ENCODE peak calls at places on chromosome X, in seven cellular contexts. T, Q, B, W, D, M and Z are unnamed samples.
A peak's percentile ranks its signal among the peaks of the same experiment; 100 is the strongest.

GRCh38 chrX:17552251-17552650 is 177.3 kb downstream of the NHS start:
- DNase-seq in T (no peak), Q (no peak), M (no peak), W (no peak), D (no peak), B (no peak), Z (no peak)

GRCh38 chrX:115367956-115368355 is 78.4 kb downstream of the LUZP4 start:
- DNase-seq in M (no peak), B (no peak), T (no peak), Q (no peak), W (no peak), D (no peak), Z (no peak)

GRCh38 chrX:41445171-41445570 is 2.0 kb upstream of the NYX start:
- DNase-seq in D (no peak), M (no peak), T (no peak), Q (no peak), W (no peak), B (no peak), Z (no peak)

GRCh38 chrX:68415289-68415688 is 18.0 kb downstream of the OPHN1 start:
- DNase-seq in Q (no peak), T (no peak), W (no peak), M (no peak), B (no peak), D (no peak), Z (no peak)

GRCh38 chrX:69504626-69505612 is 793 bp downstream of the NALF2 start:
- DNase-seq in M (no peak), B (no peak), Q (no peak), W (no peak), T (no peak), D (no peak), Z (peak; percentile 62)

GRCh38 chrX:44020693-44021092 is 47.5 kb upstream of the NDP start:
- DNase-seq in Q (no peak), D (no peak), T (no peak), M (no peak), W (no peak), B (no peak), Z (no peak)

GRCh38 chrX:9071031-9071650 is 37.2 kb upstream of the FAM9B start:
- DNase-seq in W (no peak), Q (no peak), B (no peak), M (no peak), T (no peak), D (no peak), Z (no peak)

GRCh38 chrX:130848763-130849162 is 54.2 kb downstream of the ENOX2 start:
- DNase-seq in T (no peak), Q (no peak), W (no peak), B (no peak), D (no peak), M (no peak), Z (no peak)

GRCh38 chrX:46712733-46713132 is 46.2 kb downstream of the SLC9A7 start:
- DNase-seq in M (no peak), D (no peak), B (no peak), W (no peak), T (no peak), Q (no peak), Z (no peak)

GRCh38 chrX:102784550-102784949 is 64.0 kb downstream of the GPRASP3 start:
- DNase-seq in Q (no peak), T (no peak), M (no peak), D (no peak), W (no peak), B (no peak), Z (no peak)

GRCh38 chrX:130869239-130869638 is 33.8 kb downstream of the ENOX2 start:
- DNase-seq in T (no peak), W (no peak), D (no peak), M (no peak), Q (no peak), B (no peak), Z (no peak)

GRCh38 chrX:132119821-132120220 is 8.0 kb downstream of the FRMD7 start:
- DNase-seq in D (no peak), W (no peak), Q (no peak), T (no peak), M (no peak), B (no peak), Z (no peak)
- TF ChIP-seq TAF1 in D (no peak), W (no peak), Q (no peak), T (no peak), M (no peak), B (no peak), Z (no peak)

DNA sequence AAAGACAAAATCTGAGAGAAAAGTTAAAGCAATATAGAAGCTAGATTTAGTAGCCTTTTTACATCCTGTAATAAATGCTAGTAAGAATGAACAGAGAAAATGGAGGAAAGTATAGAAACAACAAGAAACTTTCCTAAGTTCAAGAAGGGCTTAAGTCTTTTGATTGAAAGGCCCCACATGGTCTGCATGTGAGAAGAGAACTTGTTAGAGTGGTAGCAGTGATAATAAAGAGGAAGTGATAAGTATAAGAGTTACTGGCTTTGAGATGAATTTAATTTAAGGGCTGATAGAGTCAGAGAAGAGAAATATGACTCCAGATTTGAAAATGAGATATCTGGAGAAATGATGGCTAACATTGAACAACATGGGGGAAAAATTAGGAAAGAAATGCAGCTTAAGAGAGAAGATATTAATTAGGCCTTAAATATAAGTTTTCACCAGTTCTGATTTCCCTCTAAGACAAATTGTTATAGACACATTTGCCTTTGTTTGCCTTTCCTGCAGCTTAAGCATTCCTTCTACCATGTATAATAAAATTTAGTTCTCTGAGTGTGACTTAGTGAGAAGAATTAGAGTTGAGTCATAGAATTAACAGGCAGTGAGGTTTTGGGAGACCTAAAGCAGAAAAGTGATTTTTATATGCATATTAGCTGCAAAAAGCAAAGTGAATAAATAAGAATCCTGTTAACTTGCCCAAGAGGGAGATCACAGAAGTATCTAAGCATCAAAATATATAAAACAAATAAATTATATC is 18.4 kb downstream of the ZFX start:
- DNase-seq in Q (no peak), W (no peak), T (no peak), M (no peak), D (no peak), B (no peak), Z (no peak)
- TF ChIP-seq TAF1 in Q (no peak), W (no peak), T (no peak), M (no peak), D (no peak), B (no peak), Z (no peak)

GRCh38 chrX:39212456-39212855 is 411.2 kb downstream of the MID1IP1 start:
- DNase-seq in D (no peak), T (no peak), B (no peak), W (no peak), Q (no peak), M (no peak), Z (no peak)
- TF ChIP-seq TAF1 in D (no peak), T (no peak), B (no peak), W (no peak), Q (no peak), M (no peak), Z (no peak)

DNA sequence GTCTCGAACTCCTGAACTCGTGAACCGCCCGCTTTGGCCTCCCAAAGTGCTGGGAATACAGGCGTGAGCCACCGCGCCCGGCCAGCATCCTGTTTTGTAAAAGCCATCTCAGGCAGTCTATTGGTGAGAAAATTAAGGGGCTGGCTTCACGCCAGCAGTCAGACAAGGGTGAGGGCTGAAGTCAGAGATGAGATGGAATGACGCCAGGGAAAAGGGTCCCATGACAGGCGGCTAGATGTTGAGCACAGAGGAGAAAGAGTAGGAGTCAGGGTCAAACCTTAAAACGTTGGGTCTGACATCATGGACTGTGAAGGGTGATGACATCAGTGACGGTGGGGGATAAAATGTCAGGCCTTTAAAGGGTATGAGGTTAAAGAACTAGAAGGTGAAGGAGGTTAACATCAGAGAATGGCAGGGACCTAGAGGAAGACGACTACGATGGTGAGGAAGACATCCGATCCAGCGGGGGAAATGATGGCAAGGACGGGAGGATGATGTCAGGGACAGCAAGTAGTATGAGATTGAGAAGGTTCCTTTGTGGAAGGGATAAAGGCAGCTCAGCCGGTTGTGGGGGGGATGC is 504 bp upstream of the RBM3 start:
- DNase-seq in B (no peak), D (no peak), Q (no peak), W (no peak), M (peak; percentile 63), T (no peak), Z (peak; percentile 40)
- TF ChIP-seq TAF1 in B (no peak), D (no peak), Q (no peak), W (no peak), M (no peak), T (no peak), Z (no peak)

DNA sequence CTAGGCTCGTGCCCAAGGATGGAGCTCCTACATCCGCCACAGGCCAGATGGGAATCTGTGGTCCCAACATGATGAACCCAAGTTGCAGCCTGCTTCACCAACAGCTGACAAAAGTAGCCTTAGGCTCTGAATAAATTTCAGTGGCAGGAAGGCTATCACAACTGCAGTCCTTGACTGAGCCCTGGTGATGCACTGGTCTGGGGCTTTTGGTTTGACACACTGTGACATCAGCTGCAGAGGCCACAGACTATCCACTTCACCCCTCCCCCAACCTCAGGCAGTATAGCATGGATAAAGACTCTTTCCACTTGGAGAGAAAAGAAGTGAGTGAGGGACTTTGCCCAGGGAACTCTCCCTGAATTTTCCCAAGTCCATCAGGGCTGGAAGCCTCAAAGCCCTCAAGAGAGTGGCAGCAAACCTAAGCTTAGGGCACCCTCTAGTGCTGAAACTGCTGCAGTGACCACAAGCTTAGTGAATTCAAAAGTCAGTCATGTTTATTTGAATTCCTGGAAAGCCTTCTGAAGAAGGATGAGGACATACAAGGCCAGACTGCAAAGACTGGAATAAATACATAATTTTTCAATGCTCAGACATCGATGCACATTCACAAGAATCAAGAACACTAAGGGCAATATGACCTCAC is 135.0 kb upstream of the TENT5D start:
- DNase-seq in D (no peak), T (peak; percentile 9), B (no peak), Q (no peak), W (peak; percentile 8), M (peak; percentile 6), Z (peak; percentile 30)
- TF ChIP-seq TAF1 in D (no peak), T (no peak), B (no peak), Q (no peak), W (no peak), M (no peak), Z (no peak)